ENCODE peak calls at places on chromosomes 3 and 15, in seven cellular contexts. One of them, this sample, is unnamed.

GRCh38 chr15:61033319-61033718 is 195.8 kb downstream of the RORA start:
- DNase-seq in GM12865: no peak
- DNase-seq in transverse colon: no peak
- DNase-seq in AG20443: no peak
- DNase-seq in NCI-H1417: no peak
- DNase-seq in ELR: no peak
- DNase-seq in CD4-positive, alpha-beta T cell: no peak
- DNase-seq in this sample: no peak

GRCh38 chr3:98980915-98981596 is 79.6 kb upstream of the DCBLD2 start:
- DNase-seq in GM12865: peak; percentile 89
- DNase-seq in AG20443: peak; percentile 54
- DNase-seq in transverse colon: no peak
- DNase-seq in CD4-positive, alpha-beta T cell: no peak
- DNase-seq in NCI-H1417: no peak
- DNase-seq in ELR: peak; percentile 95
- DNase-seq in this sample: peak; percentile 91

GRCh38 chr3:29597376-29598008 is 316.6 kb downstream of the RBMS3 start:
- DNase-seq in CD4-positive, alpha-beta T cell: no peak
- DNase-seq in GM12865: no peak
- DNase-seq in NCI-H1417: no peak
- DNase-seq in AG20443: no peak
- DNase-seq in ELR: no peak
- DNase-seq in transverse colon: no peak
- DNase-seq in this sample: peak; percentile 36

GRCh38 chr15:94298359-94298758 is 67.0 kb downstream of the MCTP2 start:
- DNase-seq in ELR: no peak
- DNase-seq in GM12865: no peak
- DNase-seq in AG20443: no peak
- DNase-seq in transverse colon: no peak
- DNase-seq in NCI-H1417: no peak
- DNase-seq in CD4-positive, alpha-beta T cell: no peak
- DNase-seq in this sample: no peak

GRCh38 chr3:106204160-106204868 is 335.5 kb upstream of the CBLB start:
- DNase-seq in transverse colon: no peak
- DNase-seq in GM12865: no peak
- DNase-seq in CD4-positive, alpha-beta T cell: no peak
- DNase-seq in AG20443: no peak
- DNase-seq in NCI-H1417: no peak
- DNase-seq in ELR: no peak
- DNase-seq in this sample: peak; percentile 16

GRCh38 chr3:161316006-161316689 is 55.2 kb downstream of the SPTSSB start:
- DNase-seq in transverse colon: peak; percentile 29
- DNase-seq in CD4-positive, alpha-beta T cell: no peak
- DNase-seq in AG20443: no peak
- DNase-seq in NCI-H1417: no peak
- DNase-seq in ELR: peak; percentile 14
- DNase-seq in GM12865: no peak
- DNase-seq in this sample: no peak

GRCh38 chr3:127082066-127082465 is 99.2 kb downstream of the PLXNA1 start:
- DNase-seq in ELR: no peak
- DNase-seq in CD4-positive, alpha-beta T cell: no peak
- DNase-seq in AG20443: no peak
- DNase-seq in NCI-H1417: no peak
- DNase-seq in transverse colon: no peak
- DNase-seq in GM12865: no peak
- DNase-seq in this sample: no peak

GRCh38 chr15:74643368-74644204 is 27.9 kb downstream of the CLK3 start:
- DNase-seq in CD4-positive, alpha-beta T cell: no peak
- DNase-seq in AG20443: no peak
- DNase-seq in transverse colon: no peak
- DNase-seq in ELR: no peak
- DNase-seq in GM12865: no peak
- DNase-seq in NCI-H1417: no peak
- DNase-seq in this sample: no peak

GRCh38 chr3:11116336-11117059 is 37.8 kb upstream of the HRH1 start:
- DNase-seq in transverse colon: no peak
- DNase-seq in CD4-positive, alpha-beta T cell: no peak
- DNase-seq in GM12865: no peak
- DNase-seq in NCI-H1417: no peak
- DNase-seq in ELR: peak; percentile 51
- DNase-seq in AG20443: no peak
- DNase-seq in this sample: peak; percentile 37

GRCh38 chr3:50623840-50624474 is 7.0 kb downstream of the MAPKAPK3 start:
- DNase-seq in GM12865: peak; percentile 66
- DNase-seq in transverse colon: no peak
- DNase-seq in AG20443: peak; percentile 22
- DNase-seq in NCI-H1417: no peak
- DNase-seq in ELR: peak; percentile 24
- DNase-seq in CD4-positive, alpha-beta T cell: no peak
- DNase-seq in this sample: peak; percentile 22

GRCh38 chr3:156106721-156107373 is 13.5 kb upstream of the KCNAB1 start:
- DNase-seq in AG20443: no peak
- DNase-seq in ELR: peak; percentile 8
- DNase-seq in NCI-H1417: no peak
- DNase-seq in GM12865: no peak
- DNase-seq in transverse colon: no peak
- DNase-seq in CD4-positive, alpha-beta T cell: no peak
- DNase-seq in this sample: no peak

GRCh38 chr3:71502066-71502465 is 81.5 kb downstream of the FOXP1 start:
- DNase-seq in GM12865: peak; percentile 19
- DNase-seq in ELR: no peak
- DNase-seq in CD4-positive, alpha-beta T cell: no peak
- DNase-seq in transverse colon: no peak
- DNase-seq in NCI-H1417: no peak
- DNase-seq in AG20443: no peak
- DNase-seq in this sample: no peak

GRCh38 chr3:142447308-142447851 is 457 bp downstream of the XRN1 start:
- DNase-seq in GM12865: peak; percentile 57
- DNase-seq in transverse colon: peak; percentile 44
- DNase-seq in CD4-positive, alpha-beta T cell: peak; percentile 25
- DNase-seq in AG20443: peak; percentile 51
- DNase-seq in NCI-H1417: peak; percentile 85
- DNase-seq in ELR: peak; percentile 63
- DNase-seq in this sample: peak; percentile 46

GRCh38 chr3:63908081-63908736 is 4.0 kb downstream of the SCAANT1 start:
- DNase-seq in GM12865: no peak
- DNase-seq in AG20443: no peak
- DNase-seq in NCI-H1417: no peak
- DNase-seq in ELR: peak; percentile 29
- DNase-seq in CD4-positive, alpha-beta T cell: no peak
- DNase-seq in transverse colon: no peak
- DNase-seq in this sample: peak; percentile 42

GRCh38 chr3:71629289-71630252 is 46.0 kb upstream of the FOXP1 start:
- DNase-seq in transverse colon: no peak
- DNase-seq in AG20443: peak; percentile 77
- DNase-seq in NCI-H1417: peak; percentile 18
- DNase-seq in GM12865: no peak
- DNase-seq in CD4-positive, alpha-beta T cell: no peak
- DNase-seq in ELR: peak; percentile 1
- DNase-seq in this sample: peak; percentile 64

GRCh38 chr3:132228923-132229322 is 88.3 kb upstream of the ACP3 start:
- DNase-seq in AG20443: no peak
- DNase-seq in GM12865: no peak
- DNase-seq in transverse colon: no peak
- DNase-seq in ELR: peak; percentile 19
- DNase-seq in NCI-H1417: peak; percentile 13
- DNase-seq in CD4-positive, alpha-beta T cell: no peak
- DNase-seq in this sample: peak; percentile 10